ENCODE peak calls at places on chromosomes 13 and 19, in five cellular contexts. One of them, this sample, is unnamed.

GRCh38 chr13:113876341-113877148 is 12.7 kb upstream of the GAS6 start:
- DNase-seq in HFF-Myc: no peak
- DNase-seq in lower leg skin: no peak
- DNase-seq in A549: no peak
- DNase-seq in cardiac fibroblast: no peak
- DNase-seq in this sample: no peak

GRCh38 chr19:2290441-2291184 is 8.6 kb upstream of the PEAK3 start:
- DNase-seq in HFF-Myc: no peak
- DNase-seq in lower leg skin: no peak
- DNase-seq in A549: no peak
- DNase-seq in cardiac fibroblast: no peak
- DNase-seq in this sample: no peak

GRCh38 chr13:40639226-40639681 is 27.2 kb downstream of the FOXO1 start:
- DNase-seq in HFF-Myc: no peak
- DNase-seq in lower leg skin: no peak
- DNase-seq in A549: no peak
- DNase-seq in cardiac fibroblast: peak
- DNase-seq in this sample: peak

GRCh38 chr19:54449701-54450069 is 686 bp downstream of the LENG8 start:
- DNase-seq in HFF-Myc: no peak
- DNase-seq in lower leg skin: no peak
- DNase-seq in A549: no peak
- DNase-seq in cardiac fibroblast: peak
- DNase-seq in this sample: no peak

GRCh38 chr13:28478127-28478526 is 16.8 kb downstream of the FLT1 start:
- DNase-seq in HFF-Myc: no peak
- DNase-seq in lower leg skin: no peak
- DNase-seq in A549: no peak
- DNase-seq in cardiac fibroblast: no peak
- DNase-seq in this sample: no peak

GRCh38 chr13:44810067-44810840 is 179.0 kb downstream of the NUFIP1 start:
- DNase-seq in HFF-Myc: no peak
- DNase-seq in lower leg skin: peak
- DNase-seq in A549: no peak
- DNase-seq in cardiac fibroblast: peak
- DNase-seq in this sample: no peak

GRCh38 chr19:48968813-48969218 is 3.7 kb downstream of the FTL start:
- DNase-seq in HFF-Myc: no peak
- DNase-seq in lower leg skin: no peak
- DNase-seq in A549: no peak
- DNase-seq in cardiac fibroblast: peak
- DNase-seq in this sample: no peak

GRCh38 chr13:100403675-100404074 is 184.9 kb downstream of the GGACT start:
- DNase-seq in HFF-Myc: no peak
- DNase-seq in lower leg skin: no peak
- DNase-seq in A549: no peak
- DNase-seq in cardiac fibroblast: no peak
- DNase-seq in this sample: no peak

GRCh38 chr19:18895038-18895827 is 725 bp downstream of the CERS1 start:
- DNase-seq in HFF-Myc: no peak
- DNase-seq in lower leg skin: no peak
- DNase-seq in A549: peak
- DNase-seq in cardiac fibroblast: peak
- DNase-seq in this sample: no peak

GRCh38 chr19:13398780-13399726 is 107.2 kb downstream of the CACNA1A start:
- DNase-seq in HFF-Myc: peak
- DNase-seq in lower leg skin: no peak
- DNase-seq in A549: peak
- DNase-seq in cardiac fibroblast: peak
- DNase-seq in this sample: no peak

GRCh38 chr13:76512676-76513277 is 373.4 kb downstream of the KCTD12 start:
- DNase-seq in HFF-Myc: peak
- DNase-seq in lower leg skin: no peak
- DNase-seq in A549: no peak
- DNase-seq in cardiac fibroblast: peak
- DNase-seq in this sample: no peak

GRCh38 chr13:33490461-33491327 is 205.1 kb upstream of the STARD13 start:
- DNase-seq in HFF-Myc: no peak
- DNase-seq in lower leg skin: no peak
- DNase-seq in A549: no peak
- DNase-seq in cardiac fibroblast: peak
- DNase-seq in this sample: no peak

GRCh38 chr19:15288146-15288963 is 44.0 kb downstream of the BRD4 start:
- DNase-seq in HFF-Myc: peak
- DNase-seq in lower leg skin: no peak
- DNase-seq in A549: no peak
- DNase-seq in cardiac fibroblast: no peak
- DNase-seq in this sample: no peak

GRCh38 chr19:17775245-17775927 is 19.6 kb upstream of the B3GNT3 start:
- DNase-seq in HFF-Myc: no peak
- DNase-seq in lower leg skin: no peak
- DNase-seq in A549: no peak
- DNase-seq in cardiac fibroblast: peak
- DNase-seq in this sample: no peak

GRCh38 chr13:66992183-66992582 is 238.0 kb downstream of the PCDH9 start:
- DNase-seq in HFF-Myc: no peak
- DNase-seq in lower leg skin: no peak
- DNase-seq in A549: no peak
- DNase-seq in cardiac fibroblast: peak
- DNase-seq in this sample: no peak

GRCh38 chr13:66995366-66995663 is 234.8 kb downstream of the PCDH9 start:
- DNase-seq in HFF-Myc: no peak
- DNase-seq in lower leg skin: no peak
- DNase-seq in A549: no peak
- DNase-seq in cardiac fibroblast: no peak
- DNase-seq in this sample: no peak

GRCh38 chr13:66994498-66995365 is 235.4 kb downstream of the PCDH9 start:
- DNase-seq in HFF-Myc: no peak
- DNase-seq in lower leg skin: no peak
- DNase-seq in A549: no peak
- DNase-seq in cardiac fibroblast: no peak
- DNase-seq in this sample: no peak

GRCh38 chr13:66992683-66993082 is 237.5 kb downstream of the PCDH9 start:
- DNase-seq in HFF-Myc: no peak
- DNase-seq in lower leg skin: no peak
- DNase-seq in A549: no peak
- DNase-seq in cardiac fibroblast: no peak
- DNase-seq in this sample: no peak

DNA sequence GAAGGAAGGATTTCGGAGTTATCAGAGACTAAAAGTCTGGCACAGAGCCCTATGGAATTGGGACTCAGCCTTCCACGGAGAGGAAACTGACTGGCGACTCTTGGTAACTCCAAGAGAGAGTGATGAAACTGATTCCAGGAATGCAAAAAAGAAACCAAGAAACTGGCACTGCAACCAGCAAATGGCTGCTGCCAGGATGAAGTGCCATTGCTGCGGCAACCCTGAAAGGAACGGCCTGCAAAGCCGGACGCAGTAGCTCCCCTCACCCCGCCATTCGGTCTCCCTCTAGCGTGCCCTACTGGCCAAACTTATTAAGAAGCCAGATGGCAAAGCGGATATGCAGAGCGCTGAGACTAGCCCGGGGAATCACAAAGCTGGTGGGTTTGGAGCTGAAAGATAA is 236.0 kb downstream of the PCDH9 start:
- DNase-seq in HFF-Myc: no peak
- DNase-seq in lower leg skin: no peak
- DNase-seq in A549: peak
- DNase-seq in cardiac fibroblast: peak
- DNase-seq in this sample: no peak
- TF ChIP-seq CTCF in HFF-Myc: peak
- TF ChIP-seq CTCF in lower leg skin: no peak
- TF ChIP-seq CTCF in A549: peak
- TF ChIP-seq CTCF in cardiac fibroblast: peak
- TF ChIP-seq CTCF in this sample: no peak

DNA sequence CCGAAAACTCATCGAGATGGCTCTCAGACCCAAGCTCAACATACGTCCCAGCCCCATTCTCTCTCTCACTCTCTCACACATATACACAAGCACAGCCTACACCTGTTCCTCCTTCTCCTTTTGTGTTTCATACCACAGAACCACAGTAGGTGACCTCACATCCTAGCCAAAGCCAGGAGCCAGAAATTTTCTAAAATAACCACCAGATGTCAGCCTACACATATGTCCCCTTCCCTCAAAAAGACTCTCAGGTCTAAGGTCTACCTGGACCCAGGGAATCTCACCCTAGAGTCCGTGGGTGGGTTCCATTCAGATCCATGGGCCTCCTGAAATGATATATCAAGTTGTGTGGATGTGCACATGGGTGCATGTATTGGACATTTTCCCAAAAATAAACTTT is 104.2 kb upstream of the IPO5 start:
- DNase-seq in HFF-Myc: peak
- DNase-seq in lower leg skin: no peak
- DNase-seq in A549: peak
- DNase-seq in cardiac fibroblast: peak
- DNase-seq in this sample: no peak
- TF ChIP-seq CTCF in HFF-Myc: peak
- TF ChIP-seq CTCF in lower leg skin: no peak
- TF ChIP-seq CTCF in A549: peak
- TF ChIP-seq CTCF in cardiac fibroblast: peak
- TF ChIP-seq CTCF in this sample: no peak

DNA sequence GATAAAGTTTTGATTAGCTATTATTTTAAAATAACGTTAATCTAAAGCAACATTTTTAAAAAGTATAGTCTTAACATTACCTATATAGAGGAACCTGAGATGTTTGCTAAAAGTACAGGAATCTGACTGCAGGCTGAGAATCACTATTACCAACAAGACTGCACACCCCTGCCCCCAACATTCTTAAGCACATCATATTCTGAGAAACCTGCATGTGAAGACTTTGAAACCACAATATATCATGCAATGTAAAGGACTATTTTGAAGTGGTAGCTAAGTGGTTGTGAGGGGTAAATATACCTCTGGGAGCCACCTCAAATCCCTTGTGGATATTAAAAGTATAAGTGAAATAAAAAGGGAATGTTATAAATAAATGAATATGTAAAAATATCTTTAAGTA is 119.0 kb upstream of the KLF12 start:
- DNase-seq in HFF-Myc: no peak
- DNase-seq in lower leg skin: no peak
- DNase-seq in A549: no peak
- DNase-seq in cardiac fibroblast: no peak
- DNase-seq in this sample: no peak
- TF ChIP-seq CTCF in HFF-Myc: no peak
- TF ChIP-seq CTCF in lower leg skin: no peak
- TF ChIP-seq CTCF in A549: no peak
- TF ChIP-seq CTCF in cardiac fibroblast: no peak
- TF ChIP-seq CTCF in this sample: no peak

GRCh38 chr13:35210234-35210633 is 266.3 kb downstream of the MAB21L1 start:
- DNase-seq in HFF-Myc: no peak
- DNase-seq in lower leg skin: no peak
- DNase-seq in A549: no peak
- DNase-seq in cardiac fibroblast: peak
- DNase-seq in this sample: no peak
- TF ChIP-seq CTCF in HFF-Myc: no peak
- TF ChIP-seq CTCF in lower leg skin: no peak
- TF ChIP-seq CTCF in A549: peak
- TF ChIP-seq CTCF in cardiac fibroblast: no peak
- TF ChIP-seq CTCF in this sample: no peak

GRCh38 chr13:48233097-48233885 is at the start of gene ITM2B:
- DNase-seq in HFF-Myc: no peak
- DNase-seq in lower leg skin: no peak
- DNase-seq in A549: peak
- DNase-seq in cardiac fibroblast: peak
- DNase-seq in this sample: peak
- TF ChIP-seq CTCF in HFF-Myc: peak
- TF ChIP-seq CTCF in lower leg skin: no peak
- TF ChIP-seq CTCF in A549: peak
- TF ChIP-seq CTCF in cardiac fibroblast: peak
- TF ChIP-seq CTCF in this sample: peak